ENCODE peak calls at places on chromosomes 5 and 9, in nine cellular contexts. P is HCT116; O is CD4-positive, CD25-positive, alpha-beta regulatory T cell; C is psoas muscle; X is mucosa of descending colon; U is cardiac muscle cell; R is IMR-90; Y is right lobe of liver; W is PC-3. S is an unnamed sample. For H3K36me3, the result is how much of the 10 kb centered on the place peaks cover.

GRCh38 chr5:111739423-111739822 is 17.6 kb downstream of the NREP start:
- DNase-seq in R (no peak), X (no peak), Y (no peak), W (no peak), O (no peak), U (no peak), P (no peak), C (no peak), S (no peak)

GRCh38 chr9:6997330-6997729 is 239.6 kb downstream of the KDM4C start:
- DNase-seq in P (no peak), Y (no peak), W (no peak), C (no peak), U (no peak), X (no peak), O (no peak), R (peak), S (no peak)

GRCh38 chr5:652773-653350 is 40.3 kb downstream of the TPPP start:
- DNase-seq in P (no peak), R (no peak), Y (peak), C (peak), W (no peak), X (peak), U (no peak), O (no peak), S (no peak)

GRCh38 chr9:87883990-87884389 is 1.3 kb downstream of the SPATA31E1 start:
- DNase-seq in Y (no peak), P (no peak), X (no peak), U (no peak), W (no peak), O (no peak), R (no peak), C (peak), S (no peak)

GRCh38 chr5:36492998-36493655 is 113.3 kb upstream of the SLC1A3 start:
- DNase-seq in R (peak), Y (no peak), O (no peak), W (peak), P (peak), X (no peak), U (no peak), C (no peak), S (peak)

GRCh38 chr9:80352967-80353366 is 781.2 kb downstream of the TLE4 start:
- DNase-seq in W (no peak), R (no peak), X (no peak), P (no peak), U (no peak), C (no peak), Y (no peak), O (no peak), S (no peak)

GRCh38 chr9:137040568-137040967 is 5.4 kb downstream of the NPDC1 start:
- DNase-seq in W (no peak), O (no peak), U (no peak), X (no peak), Y (no peak), R (no peak), C (no peak), P (no peak), S (no peak)

GRCh38 chr5:122311888-122312669 is at the start of gene SNCAIP:
- DNase-seq in C (peak), O (no peak), U (peak), P (no peak), W (peak), X (peak), R (peak), Y (peak), S (peak)

GRCh38 chr9:85158512-85158911 is 489.0 kb downstream of the NTRK2 start:
- DNase-seq in O (no peak), U (no peak), R (no peak), W (no peak), C (no peak), Y (no peak), P (no peak), X (no peak), S (no peak)

GRCh38 chr5:154743812-154744211 is 11.4 kb upstream of the LARP1 start:
- DNase-seq in W (no peak), P (no peak), Y (peak), O (no peak), R (no peak), U (no peak), C (no peak), X (no peak), S (no peak)

GRCh38 chr9:438961-439768 is 224.5 kb downstream of the DOCK8 start:
- DNase-seq in O (no peak), U (no peak), R (no peak), W (no peak), X (peak), C (peak), Y (peak), P (no peak), S (no peak)

GRCh38 chr5:67301285-67301904 is 104.8 kb upstream of the CD180 start:
- DNase-seq in X (no peak), R (peak), C (peak), U (no peak), P (no peak), O (no peak), Y (peak), W (peak), S (peak)

GRCh38 chr9:109224751-109225150 is 57.7 kb upstream of the FRRS1L start:
- DNase-seq in Y (no peak), P (no peak), C (no peak), R (no peak), O (no peak), W (no peak), U (no peak), X (no peak), S (no peak)

GRCh38 chr5:111830333-111830732 is 73.3 kb upstream of the NREP start:
- DNase-seq in U (no peak), C (no peak), X (no peak), P (peak), Y (no peak), R (peak), O (no peak), W (peak), S (peak)

GRCh38 chr5:139650689-139651501 is 2.7 kb downstream of the CXXC5 start:
- DNase-seq in W (no peak), O (no peak), Y (peak), C (peak), P (no peak), U (peak), X (peak), R (no peak), S (no peak)

GRCh38 chr5:126002222-126002897 is 420.8 kb upstream of the GRAMD2B start:
- DNase-seq in Y (peak), U (peak), W (no peak), X (no peak), P (no peak), R (peak), O (no peak), C (peak), S (peak)

GRCh38 chr5:78647838-78648358 is 674 bp downstream of the LHFPL2 start:
- DNase-seq in P (no peak), U (peak), O (no peak), X (peak), R (peak), C (peak), W (peak), Y (peak), S (peak)

GRCh38 chr9:18778846-18779245 is 254.2 kb downstream of the SAXO1 start:
- DNase-seq in U (no peak), W (no peak), Y (no peak), X (no peak), C (no peak), P (no peak), R (no peak), O (no peak), S (no peak)

GRCh38 chr9:109124089-109124488 is 4.3 kb upstream of the TMEM245 start:
- DNase-seq in O (no peak), Y (no peak), R (no peak), C (no peak), W (no peak), P (no peak), U (no peak), X (no peak), S (no peak)

GRCh38 chr5:109589983-109590382 is 99.7 kb upstream of the MAN2A1 start:
- DNase-seq in C (no peak), P (no peak), W (peak), X (no peak), U (no peak), O (peak), Y (no peak), R (no peak), S (no peak)

GRCh38 chr5:79416499-79416898 is 97.4 kb downstream of the HOMER1 start:
- DNase-seq in P (no peak), Y (no peak), X (no peak), C (no peak), R (peak), W (no peak), U (no peak), O (no peak), S (peak)

GRCh38 chr5:54177058-54177457 is 133.3 kb downstream of the ARL15 start:
- DNase-seq in W (no peak), U (no peak), X (no peak), Y (no peak), O (no peak), C (no peak), R (no peak), P (no peak), S (no peak)

GRCh38 chr5:5492087-5492933 is 69.8 kb downstream of the ICE1 start:
- DNase-seq in W (peak), Y (no peak), R (peak), P (peak), O (peak), X (no peak), U (peak), C (no peak), S (peak)

GRCh38 chr5:88833371-88834107 is 49.4 kb downstream of the MEF2C start:
- DNase-seq in W (no peak), Y (no peak), R (peak), P (no peak), X (no peak), O (peak), U (peak), C (no peak), S (peak)

GRCh38 chr5:124628721-124629596 is 117.5 kb downstream of the ZNF608 start:
- DNase-seq in P (peak), O (no peak), X (no peak), W (peak), R (peak), Y (no peak), C (peak), U (peak), S (peak)

GRCh38 chr5:176713409-176713808 is 66.1 kb downstream of the TSPAN17 start:
- DNase-seq in P (no peak), R (no peak), U (no peak), O (no peak), Y (no peak), W (no peak), C (no peak), X (no peak), S (no peak)

DNA sequence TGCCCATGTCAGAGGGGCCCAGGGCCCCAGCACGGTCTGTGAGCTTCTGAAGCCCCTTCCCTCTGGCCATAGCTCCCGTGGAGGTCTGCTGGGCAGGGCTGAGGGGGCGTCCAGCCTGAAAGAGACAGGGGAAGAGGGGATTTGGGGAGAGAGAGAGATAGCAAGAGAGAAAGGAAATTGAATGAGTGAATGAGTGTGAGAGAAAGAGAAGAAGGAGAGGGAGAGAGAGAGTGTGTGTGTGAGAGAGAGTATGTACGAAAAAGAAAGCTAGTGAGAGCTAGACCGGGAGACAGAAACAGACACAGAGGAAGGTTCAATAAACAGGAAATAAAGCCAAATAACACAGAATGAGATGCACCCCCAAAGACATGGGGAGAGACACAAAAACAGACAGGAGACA is 37.4 kb downstream of the PAX5 start:
- DNase-seq in U (no peak), X (no peak), C (no peak), Y (no peak), W (no peak), R (no peak), P (no peak), O (no peak), S (no peak)
- H3K4me3 ChIP-seq in U (no peak), X (no peak), C (no peak), Y (no peak), W (no peak), R (no peak), P (no peak), O (no peak), S (no peak)

DNA sequence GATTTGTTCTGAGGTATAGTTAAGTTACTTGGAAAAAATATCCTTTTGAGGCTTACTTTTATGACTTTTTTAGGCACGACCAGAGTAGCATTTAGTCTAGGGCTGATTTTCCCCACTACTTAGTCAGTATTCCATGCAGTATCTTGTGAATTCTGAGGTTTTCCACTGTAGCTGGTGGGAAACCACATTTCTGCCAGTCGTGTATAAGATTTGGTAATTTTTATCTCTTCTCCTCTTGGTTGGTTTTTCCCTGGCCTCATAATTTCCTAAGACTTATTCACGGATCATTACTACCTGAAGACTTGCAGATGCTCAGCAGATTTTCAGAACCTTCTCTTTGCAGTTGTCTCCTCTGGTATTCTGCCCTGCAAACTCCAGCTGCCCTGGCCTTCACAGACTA is 23.5 kb downstream of the MTREX start:
- DNase-seq in R (no peak), X (no peak), C (no peak), O (no peak), U (no peak), P (no peak), W (no peak), Y (no peak), S (peak)
- H3K36me3 ChIP-seq in R (under half), X (under half), C (under half), O (half or more), U (under half), P (under half), W (under half), Y (under half), S (under half)

DNA sequence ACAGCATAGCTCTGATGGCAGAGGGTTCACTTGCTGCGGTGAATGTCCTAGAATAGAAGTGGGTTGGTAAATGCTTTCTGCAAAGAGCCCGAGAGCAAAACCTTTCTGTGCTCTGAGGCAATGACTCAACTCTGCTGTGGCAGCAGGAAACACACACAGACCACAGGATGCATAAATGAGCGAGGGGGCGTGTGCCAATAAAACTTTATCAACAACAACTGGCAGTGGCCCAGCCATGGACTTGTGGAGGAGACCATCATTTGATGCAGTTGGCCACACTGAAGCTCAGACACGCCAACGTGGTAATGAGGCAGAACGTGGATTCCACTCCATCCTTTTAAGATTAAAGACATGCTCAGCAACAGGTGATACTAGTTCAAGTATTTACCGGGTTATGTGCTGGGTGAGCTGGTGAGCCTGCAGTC is 6.8 kb downstream of the MRPL36 start:
- DNase-seq in O (peak), R (peak), C (no peak), P (no peak), U (no peak), X (no peak), W (peak), Y (no peak), S (peak)
- H3K4me3 ChIP-seq in O (peak), R (no peak), C (no peak), P (no peak), U (no peak), X (no peak), W (no peak), Y (no peak), S (no peak)

GRCh38 chr5:14487896-14488570 is 93.6 kb upstream of the OTULINL start:
- DNase-seq in R (no peak), Y (no peak), X (no peak), C (no peak), U (no peak), W (no peak), P (no peak), O (no peak), S (no peak)

GRCh38 chr5:14486486-14486885 is 95.1 kb upstream of the OTULINL start:
- DNase-seq in C (no peak), X (no peak), R (peak), U (no peak), P (no peak), W (no peak), Y (no peak), O (no peak), S (no peak)

GRCh38 chr5:14488697-14489096 is 92.9 kb upstream of the OTULINL start:
- DNase-seq in U (no peak), O (no peak), C (no peak), W (no peak), X (no peak), P (no peak), R (no peak), Y (no peak), S (no peak)

GRCh38 chr5:14489643-14490042 is 91.9 kb upstream of the OTULINL start:
- DNase-seq in W (peak), X (no peak), O (no peak), Y (no peak), P (no peak), R (no peak), U (no peak), C (no peak), S (no peak)

DNA sequence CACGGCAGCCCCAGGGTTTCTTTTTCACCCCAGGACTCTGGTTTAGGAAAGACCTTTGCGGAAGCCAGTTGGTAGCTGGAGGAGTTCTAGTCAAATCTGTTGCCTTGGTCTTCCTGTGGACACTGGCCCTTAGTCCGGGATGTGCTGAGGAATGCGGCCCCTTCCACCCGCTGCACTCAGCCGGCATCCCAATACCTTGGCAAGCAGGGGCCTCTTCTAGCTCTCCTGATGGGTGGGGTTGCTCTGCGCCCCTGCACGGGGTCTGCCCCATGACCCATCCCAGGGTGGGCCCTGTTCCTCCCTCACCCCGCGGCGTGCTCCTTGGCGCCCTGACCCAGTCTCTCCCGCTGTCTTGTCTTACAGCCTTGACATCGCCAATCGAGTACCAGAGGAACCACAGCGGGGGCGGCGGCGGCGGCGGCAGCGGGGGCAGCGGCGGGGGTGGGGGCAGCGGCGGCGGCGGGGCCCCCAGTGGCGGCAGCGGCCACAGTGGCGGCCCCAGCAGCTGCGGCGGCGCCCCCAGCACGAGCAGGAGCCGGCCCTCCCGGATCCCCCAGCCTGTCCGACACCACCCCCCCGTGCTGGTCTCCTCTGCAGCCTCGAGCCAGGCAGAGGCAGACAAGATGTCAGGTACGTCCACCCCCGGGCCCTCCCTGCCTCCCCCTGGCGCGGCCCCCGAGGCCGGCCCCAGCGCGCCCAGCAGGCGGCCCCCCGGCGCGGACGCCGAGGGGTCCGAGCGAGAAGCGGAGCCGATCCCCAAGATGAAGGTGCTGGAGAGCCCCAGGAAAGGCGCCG is 94.3 kb upstream of the OTULINL start:
- DNase-seq in C (no peak), O (no peak), W (no peak), Y (no peak), X (no peak), P (no peak), U (no peak), R (no peak), S (no peak)
- H3K36me3 ChIP-seq in C (under half), O (under half), W (half or more), Y (under half), X (under half), P (under half), U (under half), R (half or more), S (half or more)

GRCh38 chr5:40841068-40841805 is at the start of gene CARD6:
- DNase-seq in Y (no peak), P (no peak), C (no peak), O (peak), U (no peak), X (no peak), R (peak), W (peak), S (no peak)
- H3K4me3 ChIP-seq in Y (peak), P (no peak), C (peak), O (peak), U (no peak), X (no peak), R (peak), W (peak), S (peak)

GRCh38 chr9:71812385-71812784 is 44.1 kb upstream of the CEMIP2 start:
- DNase-seq in W (no peak), O (no peak), P (no peak), X (no peak), U (no peak), C (peak), Y (no peak), R (peak), S (peak)
- H3K36me3 ChIP-seq in W (under half), O (under half), P (under half), X (under half), U (under half), C (under half), Y (under half), R (under half), S (under half)

GRCh38 chr9:126276056-126276728 is 50.4 kb upstream of the MVB12B start:
- DNase-seq in C (no peak), Y (no peak), P (no peak), R (no peak), U (no peak), W (no peak), O (no peak), X (no peak), S (no peak)
- H3K4me3 ChIP-seq in C (no peak), Y (no peak), P (no peak), R (no peak), U (no peak), W (no peak), O (no peak), X (no peak), S (no peak)

DNA sequence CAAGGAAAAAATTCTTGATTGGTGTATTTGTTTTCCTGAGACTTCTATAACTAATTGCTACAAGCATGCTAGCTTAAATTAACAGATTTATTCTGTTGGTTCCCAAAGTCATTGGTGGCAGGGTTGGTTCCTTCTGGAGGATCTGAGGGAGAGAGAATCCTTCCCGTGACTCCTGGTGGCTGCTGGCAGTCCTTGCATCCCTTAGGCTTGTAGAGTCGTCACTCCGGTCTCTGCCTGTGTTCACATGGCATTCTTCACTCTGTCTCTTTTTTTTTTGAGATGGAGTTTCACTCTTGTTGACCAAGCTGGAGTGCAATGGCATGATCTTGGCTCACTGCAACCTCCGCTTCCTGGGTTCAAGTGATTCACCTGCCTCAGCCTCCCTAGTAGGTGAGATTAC is 5.3 kb downstream of the CDK9 start:
- DNase-seq in P (no peak), R (no peak), X (no peak), Y (no peak), O (no peak), U (no peak), W (no peak), C (no peak), S (no peak)
- H3K36me3 ChIP-seq in P (under half), R (half or more), X (under half), Y (under half), O (half or more), U (under half), W (under half), C (under half), S (under half)

DNA sequence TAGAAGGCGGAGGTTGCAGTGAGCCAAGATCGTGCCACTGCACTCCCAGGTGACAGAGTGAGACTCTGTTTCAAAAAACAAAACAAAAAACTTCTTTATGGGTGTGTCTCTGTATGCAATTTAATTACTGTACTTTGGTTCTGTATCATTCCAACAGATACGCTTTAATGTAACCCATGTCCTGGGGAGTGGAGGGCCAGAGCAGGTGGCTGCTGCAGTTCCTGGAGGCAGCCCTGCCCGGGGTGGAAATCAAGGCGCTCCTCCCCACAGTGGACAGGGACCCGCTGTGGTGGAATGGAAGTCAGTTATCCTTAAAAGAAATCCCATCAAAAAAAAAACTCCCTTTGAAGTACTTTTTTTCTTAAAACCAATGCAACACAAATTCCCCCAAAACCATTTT is 1.9 kb downstream of the DAP start:
- DNase-seq in Y (no peak), O (no peak), P (no peak), X (peak), C (no peak), W (no peak), U (no peak), R (no peak), S (no peak)
- H3K4me3 ChIP-seq in Y (no peak), O (no peak), P (peak), X (no peak), C (no peak), W (peak), U (no peak), R (no peak), S (no peak)